ENCODE peak calls at places on chromosomes 5 and 9, in nine cellular contexts. N is body of pancreas, U is colonic mucosa, S is lung, K is breast epithelium, O is RWPE1, T is endodermal cell, B is neuronal stem cell, C is heart right ventricle. Y is an unnamed sample.

GRCh38 chr9:89522261-89522978 is 24.5 kb upstream of the SEMA4D start:
- DNase-seq in N (no peak), U (peak; percentile 43), S (peak; percentile 46), K (no peak), O (no peak), T (no peak), B (no peak), C (no peak), Y (no peak)

GRCh38 chr9:18437315-18438200 is 36.4 kb upstream of the ADAMTSL1 start:
- DNase-seq in N (peak; percentile 33), U (no peak), S (no peak), K (no peak), O (no peak), T (peak; percentile 69), B (no peak), C (peak; percentile 62), Y (no peak)

GRCh38 chr9:4507306-4507705 is 17.0 kb downstream of the SLC1A1 start:
- DNase-seq in N (no peak), U (no peak), S (no peak), K (no peak), O (no peak), T (no peak), B (no peak), C (no peak), Y (no peak)

GRCh38 chr5:40367260-40367659 is 312.5 kb upstream of the PTGER4 start:
- DNase-seq in N (no peak), U (no peak), S (no peak), K (no peak), O (no peak), T (no peak), B (no peak), C (no peak), Y (no peak)

GRCh38 chr5:91032125-91032524 is 351.0 kb downstream of the ARRDC3 start:
- DNase-seq in N (no peak), U (no peak), S (no peak), K (no peak), O (no peak), T (no peak), B (no peak), C (no peak), Y (no peak)

GRCh38 chr9:7305677-7306076 is 493.9 kb downstream of the DMAC1 start:
- DNase-seq in N (no peak), U (no peak), S (no peak), K (no peak), O (no peak), T (no peak), B (no peak), C (no peak), Y (no peak)

GRCh38 chr9:79221084-79221483 is 350.7 kb upstream of the TLE4 start:
- DNase-seq in N (no peak), U (no peak), S (no peak), K (no peak), O (peak; percentile 90), T (no peak), B (no peak), C (no peak), Y (peak; percentile 76)

GRCh38 chr9:124869986-124870560 is 8.1 kb downstream of the ARPC5L start:
- DNase-seq in N (peak; percentile 59), U (peak; percentile 70), S (peak; percentile 51), K (no peak), O (no peak), T (no peak), B (no peak), C (no peak), Y (no peak)

GRCh38 chr9:35488566-35489312 is 1.2 kb upstream of the RUSC2 start:
- DNase-seq in N (peak; percentile 70), U (no peak), S (no peak), K (no peak), O (no peak), T (no peak), B (no peak), C (no peak), Y (no peak)

GRCh38 chr5:135883441-135883840 is 12.2 kb downstream of the IL9 start:
- DNase-seq in N (no peak), U (no peak), S (no peak), K (no peak), O (no peak), T (peak; percentile 79), B (no peak), C (no peak), Y (no peak)

GRCh38 chr5:173736923-173737412 is 120.5 kb upstream of the BOD1 start:
- DNase-seq in N (no peak), U (peak; percentile 65), S (no peak), K (no peak), O (no peak), T (no peak), B (no peak), C (no peak), Y (no peak)

GRCh38 chr5:168342151-168342825 is 50.8 kb downstream of the WWC1 start:
- DNase-seq in N (no peak), U (no peak), S (no peak), K (no peak), O (no peak), T (no peak), B (no peak), C (no peak), Y (no peak)

DNA sequence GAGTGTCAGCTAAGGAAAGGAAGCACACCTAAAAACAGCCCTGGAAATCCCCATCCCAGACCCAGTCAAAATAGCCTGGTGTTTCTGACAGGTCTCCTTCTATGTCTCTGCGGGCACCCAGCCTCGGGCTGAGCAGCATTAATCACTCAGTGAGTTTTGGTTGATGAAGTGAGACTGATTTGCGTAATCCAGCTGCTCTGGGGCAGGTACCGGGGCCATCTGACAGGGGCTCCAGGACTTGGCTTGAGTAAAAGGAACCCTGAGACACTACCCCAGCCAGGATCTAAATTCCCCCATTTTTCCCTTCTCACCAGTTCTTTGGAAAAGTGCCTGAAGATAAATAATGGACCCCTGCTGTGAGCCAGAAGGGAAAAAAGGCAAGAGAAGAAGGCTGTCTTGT is 607 bp downstream of the SLC28A3 start:
- DNase-seq in N (no peak), U (no peak), S (no peak), K (no peak), O (no peak), T (peak; percentile 54), B (peak; percentile 8), C (peak; percentile 35), Y (peak; percentile 63)
- H3K27ac ChIP-seq in N (peak overlapping the region; percentile 82), U (no peak overlapping the region), S (peak overlapping the region; percentile 62), K (peak overlapping the region; percentile 80), O (no peak overlapping the region), T (no peak overlapping the region), B (no peak overlapping the region), C (peak overlapping the region; percentile 76), Y (peak overlapping the region; percentile 72)

DNA sequence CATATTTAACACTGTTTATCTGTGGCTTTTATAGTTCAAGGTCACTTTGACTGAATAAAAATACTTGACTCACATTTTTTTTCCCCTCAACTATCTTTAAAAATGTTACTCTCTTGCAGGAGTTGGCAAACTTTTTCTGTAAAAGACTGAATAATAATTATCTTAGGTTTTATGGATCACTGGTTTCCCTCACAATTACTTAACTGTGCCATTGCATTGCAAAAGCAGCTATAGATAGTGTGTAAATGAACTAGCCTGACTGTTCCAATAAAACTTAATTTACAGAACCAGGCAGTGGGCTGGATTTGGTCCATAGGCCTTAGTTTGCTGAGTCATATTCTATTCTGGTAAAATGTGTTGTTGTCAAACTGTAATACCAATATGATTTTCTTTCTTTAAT is 7.1 kb downstream of the KIAA1958 start:
- DNase-seq in N (no peak), U (no peak), S (no peak), K (no peak), O (no peak), T (no peak), B (no peak), C (no peak), Y (no peak)
- H3K27ac ChIP-seq in N (no peak overlapping the region), U (no peak overlapping the region), S (no peak overlapping the region), K (no peak overlapping the region), O (no peak overlapping the region), T (no peak overlapping the region), B (no peak overlapping the region), C (no peak overlapping the region), Y (no peak overlapping the region)

GRCh38 chr9:105072476-105072875 is 144.5 kb upstream of the ABCA1 start:
- DNase-seq in N (no peak), U (no peak), S (no peak), K (no peak), O (no peak), T (no peak), B (no peak), C (no peak), Y (no peak)
- H3K27ac ChIP-seq in N (no peak overlapping the region), U (no peak overlapping the region), S (no peak overlapping the region), K (no peak overlapping the region), O (no peak overlapping the region), T (no peak overlapping the region), B (no peak overlapping the region), C (no peak overlapping the region), Y (no peak overlapping the region)

DNA sequence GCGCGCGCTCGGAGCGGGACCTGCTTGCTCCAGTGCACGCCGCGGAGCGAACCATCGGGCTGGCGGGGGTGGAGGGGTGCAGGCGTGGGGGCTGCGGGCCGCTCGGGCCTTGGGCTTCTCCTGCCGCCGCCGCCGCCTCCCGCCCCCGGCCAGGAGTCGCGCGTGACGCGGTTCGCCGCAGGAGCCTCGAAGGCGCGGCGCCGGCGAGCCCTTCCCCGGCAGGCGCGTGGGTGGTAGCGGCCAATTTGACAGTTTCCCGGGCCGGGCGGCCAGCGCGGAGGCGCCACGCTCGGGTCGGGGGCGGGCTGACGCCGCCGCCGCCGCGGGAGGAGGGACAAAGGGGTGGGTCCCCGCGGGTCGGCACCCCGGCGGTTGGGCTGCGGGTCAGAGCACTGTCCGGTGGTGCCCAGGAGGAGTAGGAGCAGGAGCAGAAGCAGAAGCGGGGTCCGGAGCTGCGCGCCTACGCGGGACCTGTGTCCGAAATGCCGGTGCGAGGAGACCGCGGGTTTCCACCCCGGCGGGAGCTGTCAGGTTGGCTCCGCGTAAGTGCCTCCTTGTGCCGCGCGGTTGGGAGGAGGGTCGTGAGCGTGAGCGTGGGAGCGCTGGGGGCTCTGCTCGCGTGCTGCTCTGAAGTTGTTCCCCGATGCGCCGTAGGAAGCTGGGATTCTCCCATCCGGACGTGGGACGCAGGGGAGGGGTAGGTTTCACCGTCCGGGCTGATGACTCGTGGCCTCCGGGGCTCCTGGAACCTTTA is at the start of gene TJP2:
- DNase-seq in N (peak; percentile 65), U (peak; percentile 44), S (peak; percentile 73), K (peak; percentile 65), O (peak; percentile 57), T (peak; percentile 88), B (peak; percentile 54), C (peak; percentile 81), Y (peak; percentile 63)
- H3K27ac ChIP-seq in N (peak within 1 kb of the TSS; percentile 69), U (peak within 1 kb of the TSS; percentile 38), S (peak within 1 kb of the TSS; percentile 90), K (peak within 1 kb of the TSS; percentile 68), O (peak within 1 kb of the TSS; percentile 91), T (no peak within 1 kb of the TSS), B (no peak within 1 kb of the TSS), C (peak within 1 kb of the TSS; percentile 86), Y (peak within 1 kb of the TSS; percentile 100)

GRCh38 chr9:127783644-127784043 is 2.2 kb upstream of the CDK9 start:
- DNase-seq in N (no peak), U (no peak), S (no peak), K (no peak), O (no peak), T (no peak), B (no peak), C (no peak), Y (no peak)
- H3K27ac ChIP-seq in N (peak overlapping the region; percentile 61), U (peak overlapping the region; percentile 71), S (no peak overlapping the region), K (peak overlapping the region; percentile 92), O (peak overlapping the region; percentile 93), T (no peak overlapping the region), B (no peak overlapping the region), C (peak overlapping the region; percentile 89), Y (no peak overlapping the region)

Y was measured in foreskin keratinocyte.